ENCODE peak calls at places on chromosomes 6 and 20, in seven cellular contexts. One of them, this sample, is unnamed.

GRCh38 chr20:53227523-53227922 is 255.4 kb downstream of the TSHZ2 start:
- DNase-seq in coronary artery: no peak
- DNase-seq in GM12864: no peak
- DNase-seq in BJ: no peak
- DNase-seq in fibroblast of villous mesenchyme: peak
- DNase-seq in body of pancreas: no peak
- DNase-seq in neural progenitor cell: no peak
- DNase-seq in this sample: no peak

GRCh38 chr20:33843854-33844253 is 32.7 kb downstream of the CHMP4B start:
- DNase-seq in coronary artery: no peak
- DNase-seq in GM12864: no peak
- DNase-seq in BJ: no peak
- DNase-seq in fibroblast of villous mesenchyme: peak
- DNase-seq in body of pancreas: peak
- DNase-seq in neural progenitor cell: no peak
- DNase-seq in this sample: no peak

GRCh38 chr6:47016916-47017315 is 25.2 kb downstream of the ADGRF1 start:
- DNase-seq in coronary artery: no peak
- DNase-seq in GM12864: no peak
- DNase-seq in BJ: no peak
- DNase-seq in fibroblast of villous mesenchyme: no peak
- DNase-seq in body of pancreas: no peak
- DNase-seq in neural progenitor cell: peak
- DNase-seq in this sample: no peak

GRCh38 chr20:36848677-36849076 is 27.3 kb upstream of the TLDC2 start:
- DNase-seq in coronary artery: no peak
- DNase-seq in GM12864: no peak
- DNase-seq in BJ: no peak
- DNase-seq in fibroblast of villous mesenchyme: no peak
- DNase-seq in body of pancreas: no peak
- DNase-seq in neural progenitor cell: no peak
- DNase-seq in this sample: no peak

GRCh38 chr20:10863337-10864060 is 189.7 kb upstream of the JAG1 start:
- DNase-seq in coronary artery: no peak
- DNase-seq in GM12864: no peak
- DNase-seq in BJ: peak
- DNase-seq in fibroblast of villous mesenchyme: peak
- DNase-seq in body of pancreas: peak
- DNase-seq in neural progenitor cell: no peak
- DNase-seq in this sample: no peak

GRCh38 chr20:56358070-56358469 is 704 bp upstream of the FAM210B start:
- DNase-seq in coronary artery: no peak
- DNase-seq in GM12864: no peak
- DNase-seq in BJ: no peak
- DNase-seq in fibroblast of villous mesenchyme: peak
- DNase-seq in body of pancreas: no peak
- DNase-seq in neural progenitor cell: no peak
- DNase-seq in this sample: no peak

GRCh38 chr20:8670900-8671229 is 398.0 kb upstream of the PLCB4 start:
- DNase-seq in coronary artery: no peak
- DNase-seq in GM12864: no peak
- DNase-seq in BJ: peak
- DNase-seq in fibroblast of villous mesenchyme: peak
- DNase-seq in body of pancreas: no peak
- DNase-seq in neural progenitor cell: no peak
- DNase-seq in this sample: no peak

GRCh38 chr6:73796881-73797280 is 100.9 kb downstream of the CD109 start:
- DNase-seq in coronary artery: no peak
- DNase-seq in GM12864: no peak
- DNase-seq in BJ: no peak
- DNase-seq in fibroblast of villous mesenchyme: peak
- DNase-seq in body of pancreas: no peak
- DNase-seq in neural progenitor cell: no peak
- DNase-seq in this sample: no peak

GRCh38 chr6:157019733-157020132 is 242.6 kb downstream of the ARID1B start:
- DNase-seq in coronary artery: no peak
- DNase-seq in GM12864: no peak
- DNase-seq in BJ: no peak
- DNase-seq in fibroblast of villous mesenchyme: peak
- DNase-seq in body of pancreas: no peak
- DNase-seq in neural progenitor cell: no peak
- DNase-seq in this sample: peak

GRCh38 chr6:115782612-115783011 is 278.1 kb downstream of the FRK start:
- DNase-seq in coronary artery: no peak
- DNase-seq in GM12864: no peak
- DNase-seq in BJ: no peak
- DNase-seq in fibroblast of villous mesenchyme: no peak
- DNase-seq in body of pancreas: no peak
- DNase-seq in neural progenitor cell: no peak
- DNase-seq in this sample: no peak

GRCh38 chr6:36659271-36659670 is 19.2 kb upstream of the CDKN1A start:
- DNase-seq in coronary artery: no peak
- DNase-seq in GM12864: no peak
- DNase-seq in BJ: peak
- DNase-seq in fibroblast of villous mesenchyme: peak
- DNase-seq in body of pancreas: no peak
- DNase-seq in neural progenitor cell: no peak
- DNase-seq in this sample: no peak

GRCh38 chr20:20369353-20370086 is 1.6 kb downstream of the INSM1 start:
- DNase-seq in coronary artery: no peak
- DNase-seq in GM12864: no peak
- DNase-seq in BJ: no peak
- DNase-seq in fibroblast of villous mesenchyme: no peak
- DNase-seq in body of pancreas: peak
- DNase-seq in neural progenitor cell: peak
- DNase-seq in this sample: no peak

GRCh38 chr6:44452725-44453124 is 65.2 kb downstream of the CDC5L start:
- DNase-seq in coronary artery: no peak
- DNase-seq in GM12864: no peak
- DNase-seq in BJ: peak
- DNase-seq in fibroblast of villous mesenchyme: peak
- DNase-seq in body of pancreas: no peak
- DNase-seq in neural progenitor cell: no peak
- DNase-seq in this sample: no peak

GRCh38 chr20:23534801-23535593 is 33.3 kb downstream of the CST9L start:
- DNase-seq in coronary artery: no peak
- DNase-seq in GM12864: no peak
- DNase-seq in BJ: no peak
- DNase-seq in fibroblast of villous mesenchyme: no peak
- DNase-seq in body of pancreas: no peak
- DNase-seq in neural progenitor cell: no peak
- DNase-seq in this sample: no peak

GRCh38 chr6:99810295-99810694 is 183.7 kb downstream of the MCHR2 start:
- DNase-seq in coronary artery: no peak
- DNase-seq in GM12864: no peak
- DNase-seq in BJ: no peak
- DNase-seq in fibroblast of villous mesenchyme: no peak
- DNase-seq in body of pancreas: no peak
- DNase-seq in neural progenitor cell: no peak
- DNase-seq in this sample: no peak

GRCh38 chr20:59047938-59048680 is 5.5 kb upstream of the PRELID3B start:
- DNase-seq in coronary artery: no peak
- DNase-seq in GM12864: no peak
- DNase-seq in BJ: no peak
- DNase-seq in fibroblast of villous mesenchyme: peak
- DNase-seq in body of pancreas: no peak
- DNase-seq in neural progenitor cell: no peak
- DNase-seq in this sample: no peak

GRCh38 chr6:150723857-150724256 is 124.2 kb downstream of the PLEKHG1 start:
- DNase-seq in coronary artery: no peak
- DNase-seq in GM12864: no peak
- DNase-seq in BJ: peak
- DNase-seq in fibroblast of villous mesenchyme: no peak
- DNase-seq in body of pancreas: no peak
- DNase-seq in neural progenitor cell: no peak
- DNase-seq in this sample: peak

GRCh38 chr6:137304020-137304780 is 85.0 kb upstream of the IFNGR1 start:
- DNase-seq in coronary artery: no peak
- DNase-seq in GM12864: no peak
- DNase-seq in BJ: no peak
- DNase-seq in fibroblast of villous mesenchyme: no peak
- DNase-seq in body of pancreas: no peak
- DNase-seq in neural progenitor cell: no peak
- DNase-seq in this sample: no peak

GRCh38 chr6:99789767-99790166 is 183.1 kb downstream of the PRDM13 start:
- DNase-seq in coronary artery: no peak
- DNase-seq in GM12864: no peak
- DNase-seq in BJ: no peak
- DNase-seq in fibroblast of villous mesenchyme: no peak
- DNase-seq in body of pancreas: no peak
- DNase-seq in neural progenitor cell: no peak
- DNase-seq in this sample: no peak

GRCh38 chr6:116220172-116220571 is 33.7 kb downstream of the TSPYL4 start:
- DNase-seq in coronary artery: no peak
- DNase-seq in GM12864: no peak
- DNase-seq in BJ: no peak
- DNase-seq in fibroblast of villous mesenchyme: peak
- DNase-seq in body of pancreas: no peak
- DNase-seq in neural progenitor cell: no peak
- DNase-seq in this sample: no peak

GRCh38 chr20:32559753-32560380 is 25.3 kb downstream of the NOL4L start:
- DNase-seq in coronary artery: no peak
- DNase-seq in GM12864: no peak
- DNase-seq in BJ: no peak
- DNase-seq in fibroblast of villous mesenchyme: no peak
- DNase-seq in body of pancreas: no peak
- DNase-seq in neural progenitor cell: peak
- DNase-seq in this sample: no peak

GRCh38 chr6:42400886-42401604 is 50.7 kb downstream of the TRERF1 start:
- DNase-seq in coronary artery: no peak
- DNase-seq in GM12864: no peak
- DNase-seq in BJ: no peak
- DNase-seq in fibroblast of villous mesenchyme: no peak
- DNase-seq in body of pancreas: no peak
- DNase-seq in neural progenitor cell: no peak
- DNase-seq in this sample: no peak

GRCh38 chr6:146041282-146041681 is 12.4 kb downstream of the GRM1 start:
- DNase-seq in coronary artery: no peak
- DNase-seq in GM12864: no peak
- DNase-seq in BJ: no peak
- DNase-seq in fibroblast of villous mesenchyme: peak
- DNase-seq in body of pancreas: no peak
- DNase-seq in neural progenitor cell: peak
- DNase-seq in this sample: peak

GRCh38 chr20:21981179-21981578 is 275.7 kb downstream of the PAX1 start:
- DNase-seq in coronary artery: no peak
- DNase-seq in GM12864: no peak
- DNase-seq in BJ: no peak
- DNase-seq in fibroblast of villous mesenchyme: no peak
- DNase-seq in body of pancreas: no peak
- DNase-seq in neural progenitor cell: no peak
- DNase-seq in this sample: no peak

GRCh38 chr6:118641042-118641441 is 10.3 kb downstream of the CEP85L start:
- DNase-seq in coronary artery: no peak
- DNase-seq in GM12864: no peak
- DNase-seq in BJ: no peak
- DNase-seq in fibroblast of villous mesenchyme: peak
- DNase-seq in body of pancreas: no peak
- DNase-seq in neural progenitor cell: no peak
- DNase-seq in this sample: no peak

GRCh38 chr6:18259675-18260447 is 4.5 kb downstream of the DEK start:
- DNase-seq in coronary artery: no peak
- DNase-seq in GM12864: no peak
- DNase-seq in BJ: no peak
- DNase-seq in fibroblast of villous mesenchyme: no peak
- DNase-seq in body of pancreas: no peak
- DNase-seq in neural progenitor cell: no peak
- DNase-seq in this sample: no peak

GRCh38 chr6:84052204-84052882 is 18.8 kb downstream of the MRAP2 start:
- DNase-seq in coronary artery: peak
- DNase-seq in GM12864: no peak
- DNase-seq in BJ: no peak
- DNase-seq in fibroblast of villous mesenchyme: peak
- DNase-seq in body of pancreas: peak
- DNase-seq in neural progenitor cell: peak
- DNase-seq in this sample: no peak
- H3K4me3 ChIP-seq in coronary artery: peak
- H3K4me3 ChIP-seq in GM12864: no peak
- H3K4me3 ChIP-seq in BJ: peak
- H3K4me3 ChIP-seq in fibroblast of villous mesenchyme: no peak
- H3K4me3 ChIP-seq in body of pancreas: no peak
- H3K4me3 ChIP-seq in neural progenitor cell: peak
- H3K4me3 ChIP-seq in this sample: no peak

DNA sequence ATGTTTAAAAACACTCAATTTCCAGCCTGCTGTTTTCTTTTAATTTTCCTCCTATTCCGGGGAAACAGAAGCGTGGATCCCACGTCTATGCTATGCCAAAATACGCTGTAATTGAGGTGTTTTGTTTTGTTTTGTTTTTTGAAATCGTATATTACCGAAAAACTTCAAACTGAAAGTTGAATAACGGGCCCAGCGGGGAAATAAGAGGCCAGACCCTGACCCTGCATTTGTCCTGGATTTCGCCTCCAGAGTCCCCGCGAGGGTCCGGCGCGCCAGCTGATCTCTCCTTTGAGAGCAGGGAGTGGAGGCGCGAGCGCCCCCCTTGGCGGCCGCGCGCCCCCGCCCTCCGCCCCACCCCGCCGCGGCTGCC is 335 bp upstream of the BMP2 start:
- DNase-seq in coronary artery: no peak
- DNase-seq in GM12864: no peak
- DNase-seq in BJ: no peak
- DNase-seq in fibroblast of villous mesenchyme: no peak
- DNase-seq in body of pancreas: no peak
- DNase-seq in neural progenitor cell: no peak
- DNase-seq in this sample: no peak
- H3K4me3 ChIP-seq in coronary artery: peak
- H3K4me3 ChIP-seq in GM12864: peak
- H3K4me3 ChIP-seq in BJ: peak
- H3K4me3 ChIP-seq in fibroblast of villous mesenchyme: peak
- H3K4me3 ChIP-seq in body of pancreas: no peak
- H3K4me3 ChIP-seq in neural progenitor cell: peak
- H3K4me3 ChIP-seq in this sample: peak

DNA sequence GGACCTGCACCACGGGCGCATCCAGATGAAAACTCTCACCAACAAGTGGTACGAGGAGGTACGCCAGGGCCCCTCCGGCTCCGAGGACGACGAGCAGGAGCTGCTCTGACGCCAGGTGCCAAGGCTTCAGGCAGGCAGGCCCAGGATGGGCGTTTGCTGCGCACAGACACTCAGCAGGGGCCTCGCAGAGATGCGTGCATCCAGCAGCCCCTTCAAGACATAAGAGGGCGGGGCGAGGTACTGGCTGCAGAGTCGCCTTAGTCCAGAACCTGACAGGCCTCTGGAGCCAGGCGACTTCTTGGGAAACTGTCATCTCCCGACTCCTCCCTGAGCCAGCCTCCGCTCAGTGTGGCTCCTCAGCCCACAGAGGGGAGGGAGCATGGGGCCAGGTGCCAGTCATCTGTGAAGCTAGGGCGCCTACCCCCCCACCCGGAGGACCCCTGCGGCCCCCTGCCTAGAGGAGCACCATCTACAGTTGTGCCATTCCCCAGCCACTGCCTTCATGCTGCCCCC is 27.4 kb downstream of the SPATA2 start:
- DNase-seq in coronary artery: no peak
- DNase-seq in GM12864: no peak
- DNase-seq in BJ: no peak
- DNase-seq in fibroblast of villous mesenchyme: no peak
- DNase-seq in body of pancreas: no peak
- DNase-seq in neural progenitor cell: no peak
- DNase-seq in this sample: no peak
- H3K4me3 ChIP-seq in coronary artery: no peak
- H3K4me3 ChIP-seq in GM12864: no peak
- H3K4me3 ChIP-seq in BJ: no peak
- H3K4me3 ChIP-seq in fibroblast of villous mesenchyme: no peak
- H3K4me3 ChIP-seq in body of pancreas: no peak
- H3K4me3 ChIP-seq in neural progenitor cell: no peak
- H3K4me3 ChIP-seq in this sample: no peak

GRCh38 chr6:165178056-165178455 is 131.3 kb downstream of the C6orf118 start:
- DNase-seq in coronary artery: no peak
- DNase-seq in GM12864: no peak
- DNase-seq in BJ: no peak
- DNase-seq in fibroblast of villous mesenchyme: no peak
- DNase-seq in body of pancreas: no peak
- DNase-seq in neural progenitor cell: no peak
- DNase-seq in this sample: no peak
- H3K4me3 ChIP-seq in coronary artery: no peak
- H3K4me3 ChIP-seq in GM12864: no peak
- H3K4me3 ChIP-seq in BJ: no peak
- H3K4me3 ChIP-seq in fibroblast of villous mesenchyme: no peak
- H3K4me3 ChIP-seq in body of pancreas: no peak
- H3K4me3 ChIP-seq in neural progenitor cell: no peak
- H3K4me3 ChIP-seq in this sample: no peak

This sample was measured in Jurkat, Clone E6-1.